ENCODE peak calls at places on chromosomes 16 and 17, in six cellular contexts. O, I, C, V, B and S are unnamed samples.

GRCh38 chr16:68923116-68923515 is 79.8 kb downstream of the TANGO6 start:
- DNase-seq in O (no peak), I (no peak), C (no peak), V (no peak), B (no peak), S (no peak)

GRCh38 chr17:61862105-61862574 is 1.2 kb downstream of the BRIP1 start:
- DNase-seq in O (no peak), I (no peak), C (no peak), V (no peak), B (no peak), S (no peak)

GRCh38 chr17:18225562-18226283 is at the start of gene LLGL1:
- DNase-seq in O (no peak), I (no peak), C (no peak), V (no peak), B (no peak), S (no peak)

GRCh38 chr17:79797492-79798295 is 817 bp upstream of the CBX8 start:
- DNase-seq in O (no peak), I (no peak), C (peak), V (no peak), B (no peak), S (no peak)

GRCh38 chr17:13521784-13522183 is 79.9 kb downstream of the HS3ST3A1 start:
- DNase-seq in O (no peak), I (no peak), C (no peak), V (no peak), B (no peak), S (no peak)

GRCh38 chr17:50908860-50909764 is 43.0 kb upstream of the TOB1 start:
- DNase-seq in O (no peak), I (peak), C (no peak), V (no peak), B (no peak), S (peak)

GRCh38 chr16:5874899-5875298 is 777.3 kb upstream of the EEF2KMT start:
- DNase-seq in O (no peak), I (no peak), C (no peak), V (no peak), B (no peak), S (no peak)

GRCh38 chr17:71486171-71486740 is 634.6 kb upstream of the SOX9 start:
- DNase-seq in O (no peak), I (no peak), C (no peak), V (no peak), B (no peak), S (no peak)

GRCh38 chr16:2159052-2159838 is 3.7 kb downstream of the TRAF7 start:
- DNase-seq in O (peak), I (peak), C (peak), V (no peak), B (no peak), S (no peak)

GRCh38 chr17:50147841-50148225 is 2.6 kb downstream of the PPP1R9B start:
- DNase-seq in O (peak), I (no peak), C (peak), V (no peak), B (no peak), S (no peak)

GRCh38 chr17:78791840-78792709 is 10.0 kb upstream of the CYTH1 start:
- DNase-seq in O (peak), I (no peak), C (no peak), V (no peak), B (no peak), S (no peak)

GRCh38 chr17:31494259-31495048 is 103.0 kb downstream of the RAB11FIP4 start:
- DNase-seq in O (no peak), I (no peak), C (no peak), V (peak), B (peak), S (no peak)

GRCh38 chr16:86798247-86799041 is 220.1 kb downstream of the FOXL1 start:
- DNase-seq in O (no peak), I (no peak), C (no peak), V (no peak), B (no peak), S (no peak)

GRCh38 chr16:29993191-29993902 is 2.1 kb downstream of the HIRIP3 start:
- DNase-seq in O (peak), I (no peak), C (no peak), V (no peak), B (no peak), S (no peak)

GRCh38 chr17:50781167-50781566 is 13.8 kb upstream of the ANKRD40CL start:
- DNase-seq in O (no peak), I (no peak), C (no peak), V (no peak), B (no peak), S (no peak)

GRCh38 chr17:7405413-7405881 is 1.6 kb upstream of the TMEM256 start:
- DNase-seq in O (no peak), I (no peak), C (no peak), V (no peak), B (no peak), S (no peak)

GRCh38 chr16:30956601-30957455 is 726 bp upstream of the SETD1A start:
- DNase-seq in O (peak), I (peak), C (peak), V (peak), B (peak), S (peak)

GRCh38 chr16:54286330-54287017 is at the start of gene IRX3:
- DNase-seq in O (peak), I (peak), C (peak), V (no peak), B (no peak), S (peak)

GRCh38 chr17:4908301-4908700 is 5.4 kb upstream of the CHRNE start:
- DNase-seq in O (no peak), I (no peak), C (no peak), V (no peak), B (no peak), S (no peak)

GRCh38 chr16:85422374-85423185 is 190.5 kb upstream of the GSE1 start:
- DNase-seq in O (peak), I (no peak), C (peak), V (no peak), B (no peak), S (no peak)

GRCh38 chr17:76408037-76408849 is 23.8 kb downstream of the SPHK1 start:
- DNase-seq in O (no peak), I (peak), C (peak), V (peak), B (peak), S (no peak)

GRCh38 chr17:77957869-77958715 is at the start of gene TNRC6C:
- DNase-seq in O (peak), I (peak), C (peak), V (peak), B (peak), S (peak)

GRCh38 chr17:47276868-47277267 is 23.2 kb downstream of the ITGB3 start:
- DNase-seq in O (peak), I (peak), C (peak), V (no peak), B (no peak), S (peak)

GRCh38 chr17:83103200-83103937 is 24.0 kb downstream of the METRNL start:
- DNase-seq in O (peak), I (peak), C (peak), V (no peak), B (no peak), S (peak)

GRCh38 chr16:68019167-68019680 is 3.5 kb upstream of the DPEP2NB start:
- DNase-seq in O (no peak), I (no peak), C (no peak), V (no peak), B (no peak), S (no peak)

GRCh38 chr17:21688293-21688949 is 3.9 kb upstream of the KCNJ18 start:
- DNase-seq in O (no peak), I (no peak), C (no peak), V (no peak), B (no peak), S (no peak)